ENCODE peak calls at places on chromosomes 6 and 20, in eight cellular contexts. S is stimulated activated CD4-positive, alpha-beta T cell treated with anti-CD3 and anti-CD28 coated beads, TNF-alpha, amount 100 ng/mL, for 48 hours; N is cardiac muscle cell; O is NCI-H2081; P is B cell; K is fibroblast of lung; X is skeletal muscle cell; G is fibroblast of villous mesenchyme. H is an unnamed sample.

GRCh38 chr6:90402831-90403192 is 106.2 kb upstream of the BACH2 start:
- DNase-seq in G (no peak), S (no peak), K (no peak), O (no peak), P (no peak), X (no peak), N (no peak), H (no peak)

GRCh38 chr6:142925575-142926110 is 19.3 kb downstream of the HIVEP2 start:
- DNase-seq in S (no peak), P (no peak), X (peak), O (no peak), G (peak), N (no peak), K (peak), H (no peak)

GRCh38 chr6:514396-514973 is 122.9 kb downstream of the IRF4 start:
- DNase-seq in S (no peak), K (no peak), O (no peak), P (no peak), N (no peak), G (peak), X (no peak), H (no peak)

GRCh38 chr20:58850693-58851174 is at the start of gene GNAS-AS1:
- DNase-seq in X (peak), N (peak), O (peak), S (peak), P (peak), K (peak), G (peak), H (peak)

GRCh38 chr20:35503281-35503680 is 26.2 kb downstream of the C20orf173 start:
- DNase-seq in G (no peak), X (no peak), P (no peak), O (no peak), S (no peak), K (no peak), N (no peak), H (no peak)

GRCh38 chr6:144017167-144018094 is 9.4 kb upstream of the PLAGL1 start:
- DNase-seq in O (no peak), X (no peak), S (no peak), G (no peak), P (no peak), N (no peak), K (no peak), H (no peak)

GRCh38 chr6:81731814-81732213 is 20.7 kb downstream of the TENT5A start:
- DNase-seq in P (no peak), O (no peak), G (no peak), N (no peak), X (no peak), K (no peak), S (no peak), H (no peak)

GRCh38 chr6:108336971-108337370 is 42.1 kb downstream of the AFG1L start:
- DNase-seq in G (no peak), O (no peak), X (no peak), P (no peak), K (no peak), S (no peak), N (no peak), H (no peak)

GRCh38 chr20:44706371-44707258 is 8.6 kb upstream of the CCN5 start:
- DNase-seq in S (no peak), K (no peak), O (no peak), X (peak), P (no peak), G (no peak), N (no peak), H (no peak)

GRCh38 chr20:18984238-18985200 is 170.9 kb downstream of the SCP2D1 start:
- DNase-seq in P (no peak), S (no peak), O (no peak), G (peak), X (no peak), N (no peak), K (no peak), H (no peak)

GRCh38 chr6:166861961-166862286 is 94.4 kb downstream of the RNASET2 start:
- DNase-seq in X (no peak), P (no peak), S (no peak), N (no peak), G (no peak), O (no peak), K (no peak), H (no peak)

GRCh38 chr6:134948708-134949107 is 1.2 kb downstream of the ALDH8A1 start:
- DNase-seq in K (no peak), X (no peak), O (no peak), S (no peak), N (no peak), P (no peak), G (no peak), H (no peak)

GRCh38 chr6:41545703-41546474 is at the start of gene FOXP4:
- DNase-seq in N (peak), G (peak), P (peak), S (peak), X (peak), K (peak), O (peak), H (peak)

GRCh38 chr6:118678866-118679265 is 27.5 kb upstream of the CEP85L start:
- DNase-seq in N (no peak), O (no peak), P (no peak), K (no peak), S (no peak), G (no peak), X (no peak), H (no peak)

GRCh38 chr6:123462141-123462540 is 174.6 kb downstream of the TRDN start:
- DNase-seq in O (no peak), X (no peak), P (no peak), S (no peak), K (no peak), N (no peak), G (no peak), H (no peak)